ENCODE peak calls at places on chromosomes 16 and 17, in four cellular contexts. E is fibroblast of pulmonary artery, L is esophagus squamous epithelium, D is WTC11. K is an unnamed sample.

GRCh38 chr16:56279914-56280313 is 88.6 kb downstream of the GNAO1 start:
- DNase-seq in E (no peak), L (no peak), D (no peak), K (no peak)

GRCh38 chr16:51982715-51983680 is 563.9 kb downstream of the TOX3 start:
- DNase-seq in E (peak; percentile 82), L (no peak), D (peak; percentile 22), K (peak; percentile 76)

GRCh38 chr16:1947369-1947670 is 4.3 kb upstream of the MSRB1 start:
- DNase-seq in E (no peak), L (no peak), D (no peak), K (no peak)

GRCh38 chr17:18025596-18026407 is 13.2 kb downstream of the ATPAF2 start:
- DNase-seq in E (peak; percentile 59), L (no peak), D (no peak), K (peak; percentile 87)

GRCh38 chr16:53041196-53041977 is 11.3 kb downstream of the CHD9NB start:
- DNase-seq in E (peak; percentile 90), L (no peak), D (peak; percentile 31), K (peak; percentile 80)

GRCh38 chr16:88975511-88976061 is 1.4 kb downstream of the CBFA2T3 start:
- DNase-seq in E (no peak), L (no peak), D (no peak), K (no peak)

GRCh38 chr17:38451030-38451839 is 23.0 kb downstream of the ARHGAP23 start:
- DNase-seq in E (peak; percentile 90), L (no peak), D (peak; percentile 86), K (peak; percentile 56)

GRCh38 chr17:17759164-17759563 is 77.6 kb downstream of the SREBF1 start:
- DNase-seq in E (no peak), L (no peak), D (no peak), K (no peak)

GRCh38 chr16:919658-920631 is 50.8 kb downstream of the LMF1 start:
- DNase-seq in E (peak; percentile 42), L (no peak), D (no peak), K (no peak)

GRCh38 chr16:57837305-57838125 is 35.2 kb upstream of the KIFC3 start:
- DNase-seq in E (no peak), L (no peak), D (no peak), K (no peak)

GRCh38 chr16:62478903-62479458 is 442.7 kb upstream of the CDH8 start:
- DNase-seq in E (no peak), L (no peak), D (no peak), K (no peak)

GRCh38 chr17:44807093-44807816 is 22.8 kb downstream of the GJC1 start:
- DNase-seq in E (no peak), L (no peak), D (no peak), K (no peak)

GRCh38 chr16:87815567-87815966 is 49.8 kb upstream of the KLHDC4 start:
- DNase-seq in E (no peak), L (no peak), D (no peak), K (no peak)

GRCh38 chr17:59435238-59435637 is 103.8 kb downstream of the YPEL2 start:
- DNase-seq in E (peak; percentile 89), L (no peak), D (no peak), K (peak; percentile 85)

GRCh38 chr16:1980026-1980769 is 1.1 kb downstream of the NOXO1 start:
- DNase-seq in E (no peak), L (no peak), D (peak; percentile 45), K (no peak)

GRCh38 chr16:72860726-72861562 is 187.0 kb downstream of the ZFHX3 start:
- DNase-seq in E (no peak), L (no peak), D (no peak), K (no peak)

GRCh38 chr16:3879887-3880564 is 487 bp downstream of the CREBBP start:
- DNase-seq in E (peak; percentile 60), L (no peak), D (peak; percentile 59), K (peak; percentile 59)

GRCh38 chr17:28384281-28385036 is 13.0 kb downstream of the SARM1 start:
- DNase-seq in E (no peak), L (no peak), D (peak; percentile 53), K (no peak)

GRCh38 chr16:83517398-83517797 is 290.4 kb upstream of the HSBP1 start:
- DNase-seq in E (no peak), L (no peak), D (no peak), K (no peak)

GRCh38 chr17:8339540-8339939 is at the start of gene ODF4:
- DNase-seq in E (no peak), L (no peak), D (no peak), K (no peak)

GRCh38 chr17:80931421-80932265 is 60.0 kb upstream of the CHMP6 start:
- DNase-seq in E (peak; percentile 48), L (no peak), D (peak; percentile 73), K (no peak)

GRCh38 chr17:35313875-35314409 is 59.5 kb downstream of the SLFN11 start:
- DNase-seq in E (no peak), L (no peak), D (peak; percentile 14), K (peak; percentile 26)

GRCh38 chr16:31105677-31106213 is 2.4 kb upstream of the BCKDK start:
- DNase-seq in E (peak; percentile 59), L (no peak), D (peak; percentile 95), K (peak; percentile 69)

GRCh38 chr16:88888057-88888777 is 21.8 kb upstream of the PABPN1L start:
- DNase-seq in E (no peak), L (no peak), D (no peak), K (no peak)

GRCh38 chr17:61411114-61411943 is 11.7 kb downstream of the TBX2 start:
- DNase-seq in E (no peak), L (no peak), D (peak; percentile 61), K (no peak)

GRCh38 chr17:67718325-67718941 is 697 bp downstream of the NOL11 start:
- DNase-seq in E (peak; percentile 21), L (no peak), D (no peak), K (peak; percentile 48)

GRCh38 chr16:85782476-85782875 is 16.9 kb downstream of the EMC8 start:
- DNase-seq in E (no peak), L (no peak), D (no peak), K (no peak)

GRCh38 chr16:695355-696089 is 5.3 kb upstream of the WDR24 start:
- DNase-seq in E (no peak), L (no peak), D (peak; percentile 68), K (peak; percentile 87)

GRCh38 chr17:77783991-77784820 is 174.3 kb upstream of the TNRC6C start:
- DNase-seq in E (no peak), L (no peak), D (no peak), K (no peak)

GRCh38 chr17:48102700-48103378 is 1.6 kb upstream of the CBX1 start:
- DNase-seq in E (no peak), L (no peak), D (no peak), K (no peak)

GRCh38 chr17:81710514-81711308 is 1.4 kb upstream of the SLC25A10 start:
- DNase-seq in E (peak; percentile 29), L (no peak), D (no peak), K (no peak)

GRCh38 chr16:9503251-9503986 is 412.0 kb downstream of the HAPSTR1 start:
- DNase-seq in E (no peak), L (no peak), D (no peak), K (no peak)

GRCh38 chr17:75751676-75752404 is 13.2 kb downstream of the GALK1 start:
- DNase-seq in E (no peak), L (no peak), D (no peak), K (no peak)

GRCh38 chr16:22861585-22861984 is 47.6 kb downstream of the HS3ST2 start:
- DNase-seq in E (no peak), L (no peak), D (no peak), K (no peak)

GRCh38 chr16:75733305-75734141 is 7.2 kb upstream of the CPHXL start:
- DNase-seq in E (peak; percentile 37), L (no peak), D (no peak), K (peak; percentile 46)

GRCh38 chr17:10879110-10879509 is 41.2 kb upstream of the PIRT start:
- DNase-seq in E (peak; percentile 2), L (no peak), D (peak; percentile 30), K (no peak)
- TF ChIP-seq CTCF in E (no peak), L (peak; percentile 75), D (no peak), K (peak; percentile 49)

GRCh38 chr17:64081802-64082799 is 47.8 kb downstream of the ERN1 start:
- DNase-seq in E (peak; percentile 81), L (no peak), D (no peak), K (peak; percentile 87)
- TF ChIP-seq CTCF in E (peak; percentile 4), L (no peak), D (no peak), K (no peak)

GRCh38 chr17:41402161-41402560 is 4.8 kb upstream of the KRT31 start:
- DNase-seq in E (no peak), L (no peak), D (no peak), K (no peak)

GRCh38 chr17:41404024-41404651 is 6.7 kb upstream of the KRT31 start:
- DNase-seq in E (peak; percentile 84), L (no peak), D (no peak), K (peak; percentile 99)

GRCh38 chr17:41407226-41407625 is 9.8 kb upstream of the KRT31 start:
- DNase-seq in E (no peak), L (no peak), D (no peak), K (no peak)

GRCh38 chr17:41403409-41404023 is 6.1 kb upstream of the KRT31 start:
- DNase-seq in E (peak; percentile 17), L (no peak), D (no peak), K (no peak)

DNA sequence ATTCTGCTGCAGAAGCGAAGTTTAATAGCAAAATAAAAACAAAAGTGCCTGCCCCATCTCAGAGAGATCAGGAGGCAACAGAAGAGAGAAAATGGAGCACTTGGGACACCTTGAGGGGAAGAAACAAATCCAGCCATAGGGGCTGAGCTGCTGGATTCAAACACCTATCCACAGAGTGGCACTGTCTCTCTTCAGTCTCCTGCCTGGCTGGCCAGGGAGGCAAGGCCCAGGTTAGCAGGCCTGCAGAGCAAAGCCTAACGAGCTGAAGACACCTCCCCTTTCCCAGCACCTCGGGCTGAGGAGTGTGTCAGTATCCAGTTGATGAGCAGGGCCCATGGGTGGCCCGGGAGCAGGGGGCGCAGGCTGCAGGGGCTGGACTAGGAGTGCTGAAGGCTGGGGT is 8.8 kb upstream of the KRT31 start:
- DNase-seq in E (no peak), L (no peak), D (no peak), K (peak; percentile 33)
- TF ChIP-seq CTCF in E (no peak), L (peak; percentile 46), D (no peak), K (no peak)

GRCh38 chr17:45849536-45849990 is 4.9 kb downstream of the SPPL2C start:
- DNase-seq in E (no peak), L (no peak), D (no peak), K (no peak)
- TF ChIP-seq CTCF in E (no peak), L (no peak), D (no peak), K (no peak)

GRCh38 chr16:67723940-67724339 is 4.8 kb upstream of the GFOD2 start:
- DNase-seq in E (no peak), L (no peak), D (no peak), K (no peak)

GRCh38 chr16:67719778-67720144 is 645 bp upstream of the GFOD2 start:
- DNase-seq in E (peak; percentile 54), L (no peak), D (no peak), K (peak; percentile 25)

GRCh38 chr16:67726106-67727034 is 7.3 kb upstream of the GFOD2 start:
- DNase-seq in E (no peak), L (no peak), D (no peak), K (no peak)

GRCh38 chr16:67720236-67720635 is 1.1 kb upstream of the GFOD2 start:
- DNase-seq in E (peak; percentile 11), L (no peak), D (no peak), K (peak; percentile 11)

GRCh38 chr16:67723151-67723915 is 4.2 kb upstream of the GFOD2 start:
- DNase-seq in E (no peak), L (no peak), D (no peak), K (peak; percentile 54)
- TF ChIP-seq CTCF in E (no peak), L (no peak), D (no peak), K (no peak)